ENCODE peak calls at places on chromosomes 4 and X, in five cellular contexts. W is osteocyte, V is AG09309, G is stomach, A is brain microvascular endothelial cell. N is an unnamed sample.

GRCh38 chr4:184899261-184900134 is 73.7 kb upstream of the ACSL1 start:
- DNase-seq in W (no peak), V (peak), G (peak), A (no peak), N (peak)

GRCh38 chrX:5051831-5052491 is 1176.7 kb downstream of the NLGN4X start:
- DNase-seq in W (no peak), V (no peak), G (no peak), A (peak), N (peak)

GRCh38 chrX:22699591-22700091 is 300.1 kb upstream of the DDX53 start:
- DNase-seq in W (no peak), V (no peak), G (no peak), A (peak), N (no peak)

GRCh38 chrX:105823092-105823454 is 734 bp downstream of the NRK start:
- DNase-seq in W (no peak), V (no peak), G (no peak), A (no peak), N (no peak)

GRCh38 chr4:186936496-186937375 is 213.1 kb upstream of the FAT1 start:
- DNase-seq in W (no peak), V (peak), G (no peak), A (peak), N (peak)

GRCh38 chr4:53653484-53654053 is 62.3 kb upstream of the LNX1 start:
- DNase-seq in W (no peak), V (no peak), G (peak), A (peak), N (peak)

GRCh38 chr4:6549445-6549844 is 25.5 kb upstream of the MAN2B2 start:
- DNase-seq in W (no peak), V (no peak), G (no peak), A (no peak), N (no peak)

GRCh38 chr4:165720411-165721082 is 152.5 kb upstream of the TLL1 start:
- DNase-seq in W (no peak), V (no peak), G (no peak), A (no peak), N (no peak)

GRCh38 chr4:82362565-82362964 is 11.2 kb downstream of the HNRNPD start:
- DNase-seq in W (no peak), V (no peak), G (no peak), A (no peak), N (no peak)

GRCh38 chrX:139642241-139642927 is 65.6 kb downstream of the MCF2 start:
- DNase-seq in W (no peak), V (no peak), G (no peak), A (no peak), N (no peak)

GRCh38 chrX:113741744-113742143 is 842.1 kb upstream of the HTR2C start:
- DNase-seq in W (no peak), V (no peak), G (no peak), A (no peak), N (peak)

GRCh38 chr4:184331155-184331995 is 113.7 kb upstream of the ENPP6 start:
- DNase-seq in W (no peak), V (no peak), G (peak), A (no peak), N (no peak)

GRCh38 chr4:12446237-12446636 is 1017.5 kb upstream of the HS3ST1 start:
- DNase-seq in W (no peak), V (no peak), G (no peak), A (no peak), N (no peak)

GRCh38 chr4:108543359-108543968 is 76.9 kb upstream of the RPL34 start:
- DNase-seq in W (no peak), V (no peak), G (no peak), A (no peak), N (no peak)

GRCh38 chr4:94758700-94759399 is 1.1 kb downstream of the BMPR1B start:
- DNase-seq in W (no peak), V (no peak), G (no peak), A (peak), N (peak)

GRCh38 chr4:177006331-177006730 is 213.6 kb upstream of the VEGFC start:
- DNase-seq in W (no peak), V (no peak), G (no peak), A (no peak), N (no peak)

GRCh38 chr4:84381759-84382158 is 117.3 kb downstream of the NKX6-1 start:
- DNase-seq in W (no peak), V (no peak), G (no peak), A (no peak), N (no peak)

GRCh38 chr4:176031927-176032326 is 33.7 kb upstream of the WDR17 start:
- DNase-seq in W (no peak), V (no peak), G (no peak), A (no peak), N (no peak)

GRCh38 chrX:101550362-101550761 is at the start of gene ARMCX1:
- DNase-seq in W (peak), V (peak), G (peak), A (peak), N (peak)

GRCh38 chrX:34656842-34657780 is at the start of gene TMEM47:
- DNase-seq in W (peak), V (peak), G (peak), A (peak), N (peak)

GRCh38 chrX:120302434-120302833 is 8.8 kb downstream of the TMEM255A start:
- DNase-seq in W (no peak), V (no peak), G (no peak), A (no peak), N (peak)

GRCh38 chrX:130049821-130050220 is 60.5 kb downstream of the ELF4 start:
- DNase-seq in W (no peak), V (no peak), G (no peak), A (no peak), N (no peak)

GRCh38 chr4:127000846-127001245 is 631.9 kb upstream of the INTU start:
- DNase-seq in W (no peak), V (no peak), G (no peak), A (no peak), N (no peak)

GRCh38 chr4:137519406-137519805 is 12.9 kb downstream of the PCDH18 start:
- DNase-seq in W (no peak), V (no peak), G (no peak), A (peak), N (no peak)

GRCh38 chr4:7798215-7798995 is 141.3 kb downstream of the AFAP1 start:
- DNase-seq in W (no peak), V (no peak), G (no peak), A (peak), N (no peak)

GRCh38 chrX:149845385-149845784 is 35.6 kb upstream of the MAGEA8 start:
- DNase-seq in W (no peak), V (no peak), G (no peak), A (no peak), N (no peak)

GRCh38 chr4:183014361-183015084 is 84.5 kb upstream of the WWC2 start:
- DNase-seq in W (no peak), V (no peak), G (no peak), A (no peak), N (no peak)

GRCh38 chrX:14697453-14697852 is 168.1 kb downstream of the GLRA2 start:
- DNase-seq in W (no peak), V (no peak), G (peak), A (no peak), N (peak)

GRCh38 chr4:167234388-167234881 is at the start of gene SPOCK3:
- DNase-seq in W (no peak), V (no peak), G (peak), A (peak), N (peak)

GRCh38 chrX:1582686-1583437 is 8.5 kb upstream of the AKAP17A start:
- DNase-seq in W (no peak), V (no peak), G (peak), A (peak), N (peak)

GRCh38 chr4:24686866-24687672 is 102.7 kb upstream of the DHX15 start:
- DNase-seq in W (no peak), V (no peak), G (peak), A (peak), N (no peak)

GRCh38 chr4:40909363-40909876 is 159.7 kb downstream of the NSUN7 start:
- DNase-seq in W (no peak), V (peak), G (no peak), A (peak), N (peak)

GRCh38 chr4:102574317-102574716 is 73.2 kb downstream of the NFKB1 start:
- DNase-seq in W (no peak), V (no peak), G (no peak), A (peak), N (no peak)

GRCh38 chr4:83771113-83771705 is 235.3 kb downstream of the GPAT3 start:
- DNase-seq in W (no peak), V (peak), G (peak), A (peak), N (peak)

GRCh38 chr4:3874525-3875110 is 108.4 kb downstream of the ADRA2C start:
- DNase-seq in W (no peak), V (no peak), G (no peak), A (no peak), N (no peak)

GRCh38 chrX:15804563-15804962 is 14.3 kb downstream of the ZRSR2 start:
- DNase-seq in W (no peak), V (no peak), G (no peak), A (no peak), N (no peak)

GRCh38 chr4:172202480-172203076 is 389.4 kb downstream of the GALNTL6 start:
- DNase-seq in W (no peak), V (no peak), G (no peak), A (peak), N (peak)

GRCh38 chrX:125193921-125194320 is 125.8 kb upstream of the TEX13C start:
- DNase-seq in W (no peak), V (no peak), G (no peak), A (no peak), N (no peak)
- TF ChIP-seq CTCF in W (no peak), V (no peak), G (no peak), A (no peak), N (no peak)

DNA sequence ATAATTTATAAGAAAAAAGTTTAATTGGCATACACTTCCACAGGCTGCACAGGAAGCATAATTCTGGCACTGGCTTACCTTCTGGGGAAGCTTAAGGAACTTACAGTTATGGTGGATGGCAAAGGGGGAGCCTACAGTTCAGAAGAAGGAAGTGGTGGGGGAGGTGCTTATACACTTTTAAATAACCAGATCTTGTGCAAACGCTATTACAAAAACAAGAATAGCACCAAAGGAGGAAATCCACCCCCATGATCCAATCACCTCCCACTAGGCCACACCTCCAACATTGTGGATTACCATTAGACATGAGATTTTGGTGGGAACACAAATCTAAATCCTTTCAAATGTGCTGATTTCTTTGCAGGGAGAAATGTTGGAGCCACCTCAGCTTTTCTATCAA is 287.7 kb downstream of the CPXCR1 start:
- DNase-seq in W (no peak), V (no peak), G (no peak), A (no peak), N (no peak)
- TF ChIP-seq CTCF in W (no peak), V (no peak), G (no peak), A (no peak), N (no peak)

GRCh38 chrX:19814778-19815177 is 72.6 kb downstream of the SH3KBP1 start:
- DNase-seq in W (no peak), V (no peak), G (no peak), A (no peak), N (no peak)

GRCh38 chrX:19810370-19810769 is 77.0 kb downstream of the SH3KBP1 start:
- DNase-seq in W (no peak), V (no peak), G (no peak), A (no peak), N (no peak)

GRCh38 chrX:19811807-19812604 is 75.4 kb downstream of the SH3KBP1 start:
- DNase-seq in W (no peak), V (no peak), G (no peak), A (peak), N (no peak)

GRCh38 chrX:19810809-19811208 is 76.6 kb downstream of the SH3KBP1 start:
- DNase-seq in W (no peak), V (no peak), G (no peak), A (no peak), N (no peak)

DNA sequence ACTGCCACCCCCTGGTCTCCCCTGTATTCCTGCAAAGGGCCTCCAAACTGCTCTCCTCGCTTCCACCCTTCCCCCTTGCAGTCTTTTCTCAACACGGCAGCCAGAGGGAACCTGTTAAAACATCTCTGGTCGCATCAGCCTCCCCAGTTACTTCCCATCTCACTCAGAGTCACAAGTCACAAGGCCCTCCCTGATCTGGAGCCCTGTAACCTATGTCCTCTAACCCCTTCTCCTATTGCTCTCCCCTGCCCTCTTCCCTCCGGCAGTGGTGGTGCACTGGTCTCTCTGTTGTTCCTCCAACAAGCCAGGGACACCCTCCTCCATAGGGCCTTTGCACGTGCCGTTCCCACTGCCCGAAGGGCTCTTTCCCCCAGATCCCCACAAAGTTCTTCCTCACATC is 73.2 kb downstream of the SH3KBP1 start:
- DNase-seq in W (no peak), V (no peak), G (no peak), A (no peak), N (no peak)
- TF ChIP-seq CTCF in W (no peak), V (no peak), G (no peak), A (no peak), N (no peak)

GRCh38 chr4:13522282-13523104 is 21.8 kb downstream of the NKX3-2 start:
- DNase-seq in W (peak), V (no peak), G (no peak), A (no peak), N (no peak)

GRCh38 chr4:13523105-13523477 is 21.2 kb downstream of the NKX3-2 start:
- DNase-seq in W (no peak), V (no peak), G (no peak), A (no peak), N (no peak)

GRCh38 chr4:13524504-13525243 is 19.6 kb downstream of the NKX3-2 start:
- DNase-seq in W (peak), V (no peak), G (no peak), A (no peak), N (no peak)

GRCh38 chr4:13523591-13524503 is 20.5 kb downstream of the NKX3-2 start:
- DNase-seq in W (peak), V (no peak), G (no peak), A (no peak), N (no peak)

DNA sequence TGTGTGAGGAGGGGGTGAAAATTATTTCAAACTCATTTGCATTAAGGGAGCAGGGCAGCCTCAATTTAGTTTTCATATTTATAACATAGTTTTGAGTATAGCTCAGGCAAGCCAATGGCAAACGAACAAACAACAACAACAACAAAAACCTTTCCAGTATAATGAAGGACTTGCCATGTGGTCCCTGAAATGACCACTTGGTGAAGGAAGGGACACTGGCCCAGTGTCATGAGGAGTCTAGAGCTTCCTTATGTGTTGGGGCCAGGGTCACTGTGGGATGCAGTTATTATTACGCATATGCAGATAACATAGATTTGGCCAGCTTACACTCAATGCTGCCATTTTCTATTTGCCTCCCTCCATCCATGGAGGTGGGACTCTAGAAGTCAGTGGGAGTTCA is 23.3 kb downstream of the NKX3-2 start:
- DNase-seq in W (no peak), V (no peak), G (no peak), A (no peak), N (no peak)
- TF ChIP-seq CTCF in W (no peak), V (no peak), G (no peak), A (no peak), N (no peak)

GRCh38 chrX:77431227-77431626 is 16.0 kb upstream of the FGF16 start:
- DNase-seq in W (no peak), V (peak), G (no peak), A (no peak), N (no peak)
- TF ChIP-seq CTCF in W (peak), V (peak), G (no peak), A (no peak), N (no peak)

GRCh38 chr4:70269674-70270073 is 27.3 kb downstream of the CSN3 start:
- DNase-seq in W (no peak), V (no peak), G (no peak), A (no peak), N (no peak)
- TF ChIP-seq CTCF in W (no peak), V (no peak), G (no peak), A (no peak), N (no peak)

GRCh38 chr4:34464196-34464595 is 1780.1 kb downstream of the ARAP2 start:
- DNase-seq in W (no peak), V (no peak), G (no peak), A (no peak), N (no peak)
- TF ChIP-seq CTCF in W (no peak), V (no peak), G (no peak), A (no peak), N (no peak)

N was measured in Calu3.